ENCODE peak calls at places on chromosomes 11 and 22, in six cellular contexts. F, B, M, H, Y and E are unnamed samples.

GRCh38 chr11:68004551-68005335 is 846 bp upstream of the UNC93B1 start:
- DNase-seq in M (no peak), B (no peak), F (no peak), Y (no peak), H (no peak), E (no peak)

GRCh38 chr22:20523118-20523983 is 15.9 kb downstream of the MED15 start:
- DNase-seq in F (no peak), H (no peak), M (no peak), Y (no peak), B (no peak), E (no peak)

GRCh38 chr11:70508231-70508480 is 109.8 kb downstream of the CTTN start:
- DNase-seq in F (no peak), M (no peak), Y (no peak), B (no peak), H (no peak), E (no peak)

GRCh38 chr11:123494195-123495050 is 64.4 kb downstream of the GRAMD1B start:
- DNase-seq in Y (no peak), H (no peak), F (no peak), B (no peak), M (no peak), E (no peak)

GRCh38 chr22:35705141-35705540 is 12.5 kb upstream of the APOL5 start:
- DNase-seq in M (no peak), H (no peak), F (no peak), B (no peak), Y (no peak), E (no peak)

GRCh38 chr11:116930177-116930576 is 92.8 kb upstream of the APOA1 start:
- DNase-seq in F (no peak), M (no peak), H (peak), B (peak), Y (no peak), E (no peak)

GRCh38 chr22:36606114-36606513 is 77.1 kb upstream of the EIF3D start:
- DNase-seq in Y (no peak), B (peak), H (peak), M (no peak), F (no peak), E (no peak)

GRCh38 chr22:46374663-46375474 is 39.4 kb downstream of the TRMU start:
- DNase-seq in H (no peak), F (no peak), Y (no peak), M (no peak), B (peak), E (no peak)

GRCh38 chr22:17145021-17145680 is 13.9 kb downstream of the HDHD5 start:
- DNase-seq in M (no peak), H (no peak), F (no peak), Y (no peak), B (no peak), E (no peak)

GRCh38 chr11:5719703-5720495 is 16.3 kb upstream of the OR56B1 start:
- DNase-seq in H (no peak), M (no peak), F (no peak), B (no peak), Y (no peak), E (no peak)

GRCh38 chr11:12119502-12119901 is 9.1 kb downstream of the MICAL2 start:
- DNase-seq in F (no peak), H (no peak), Y (no peak), B (no peak), M (no peak), E (no peak)

GRCh38 chr11:12331239-12331874 is 46.0 kb upstream of the PARVA start:
- DNase-seq in Y (no peak), H (peak), M (peak), F (peak), B (peak), E (no peak)

GRCh38 chr11:12094872-12095800 is 15.3 kb upstream of the MICAL2 start:
- DNase-seq in F (no peak), B (peak), H (no peak), M (no peak), Y (no peak), E (no peak)

GRCh38 chr11:35675901-35676610 is 13.5 kb downstream of the TRIM44 start:
- DNase-seq in Y (no peak), H (no peak), M (no peak), B (no peak), F (no peak), E (no peak)

GRCh38 chr11:117497206-117497951 is 169.7 kb downstream of the CEP164 start:
- DNase-seq in H (no peak), F (no peak), Y (no peak), M (no peak), B (no peak), E (no peak)

GRCh38 chr11:103923473-103923931 is 112.9 kb upstream of the DDI1 start:
- DNase-seq in F (peak), B (no peak), M (no peak), H (no peak), Y (no peak), E (no peak)

GRCh38 chr11:104892723-104893511 is 5.3 kb downstream of the CASP12 start:
- DNase-seq in H (no peak), F (no peak), B (no peak), Y (no peak), M (no peak), E (no peak)

GRCh38 chr11:69655479-69656394 is 14.8 kb downstream of the CCND1 start:
- DNase-seq in M (no peak), B (no peak), F (no peak), Y (no peak), H (peak), E (no peak)

GRCh38 chr11:114243461-114244372 is 52.5 kb upstream of the NNMT start:
- DNase-seq in Y (no peak), F (no peak), H (peak), M (no peak), B (no peak), E (no peak)

GRCh38 chr11:126543691-126544090 is 188.2 kb downstream of the ST3GAL4 start:
- DNase-seq in H (no peak), F (no peak), Y (no peak), B (peak), M (no peak), E (no peak)

GRCh38 chr11:91664521-91664920 is 560.1 kb upstream of the FAT3 start:
- DNase-seq in B (no peak), Y (no peak), F (peak), M (no peak), H (no peak), E (no peak)

GRCh38 chr22:40076702-40077645 is 82.2 kb downstream of the FAM83F start:
- DNase-seq in F (no peak), Y (no peak), B (no peak), M (no peak), H (no peak), E (no peak)

GRCh38 chr22:37803636-37804371 is 3.9 kb upstream of the GCAT start:
- DNase-seq in B (no peak), F (no peak), H (no peak), Y (no peak), M (no peak), E (no peak)

GRCh38 chr22:37801946-37802309 is 5.8 kb upstream of the GCAT start:
- DNase-seq in F (peak), H (no peak), M (no peak), Y (no peak), B (peak), E (no peak)

GRCh38 chr22:37804502-37804885 is 3.2 kb upstream of the GCAT start:
- DNase-seq in F (no peak), Y (no peak), B (no peak), H (no peak), M (no peak), E (no peak)

GRCh38 chr22:37803195-37803635 is 4.5 kb upstream of the GCAT start:
- DNase-seq in F (no peak), H (no peak), Y (no peak), M (no peak), B (no peak), E (no peak)

DNA sequence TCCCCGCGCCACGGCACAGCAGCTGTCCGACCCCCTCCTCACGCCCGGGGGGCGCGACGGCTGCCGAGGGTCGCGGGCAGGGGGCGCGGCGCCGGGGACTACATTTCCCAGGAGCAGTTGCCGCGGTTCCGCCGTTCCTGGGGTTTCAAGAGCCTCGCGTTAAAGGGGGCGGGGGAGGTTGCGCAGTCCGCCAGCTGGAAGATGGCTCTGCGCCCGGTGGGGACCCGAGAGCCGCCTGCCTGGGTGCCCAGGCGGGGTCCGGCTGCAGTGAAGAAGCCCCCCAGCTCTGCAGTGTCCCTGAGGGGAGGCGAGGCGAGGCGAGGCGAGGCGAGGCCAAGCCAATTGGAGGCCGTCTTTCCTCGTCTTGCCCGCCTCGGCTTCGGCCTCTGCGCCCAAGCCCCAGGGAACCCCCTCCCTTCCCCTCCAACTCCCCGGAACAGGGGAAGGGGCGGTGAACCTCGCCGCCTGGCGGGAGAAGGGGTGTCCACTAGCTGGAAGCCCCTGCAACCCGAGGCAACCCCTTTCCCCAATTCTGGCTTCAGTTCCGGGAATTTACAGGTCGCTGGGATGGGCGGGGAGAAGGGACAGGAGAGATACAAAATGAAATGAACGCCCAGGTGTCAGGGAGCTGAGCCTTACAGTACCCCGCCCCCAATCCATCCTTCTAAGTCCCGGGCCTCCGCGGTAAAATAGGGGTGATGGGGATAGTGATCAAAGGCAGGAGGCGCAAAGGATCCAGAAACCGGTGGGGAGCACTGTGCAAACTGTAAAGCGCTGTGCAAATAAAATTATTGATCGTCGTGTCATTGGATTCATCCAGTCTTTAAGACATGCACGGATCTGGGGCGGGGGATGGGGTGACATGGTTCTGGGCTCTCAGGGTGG is 5.2 kb upstream of the GCAT start:
- DNase-seq in B (peak), H (peak), M (no peak), Y (no peak), F (peak), E (peak)
- TF ChIP-seq POLR2A in B (peak), H (no peak), M (peak), Y (no peak), F (no peak), E (no peak)

DNA sequence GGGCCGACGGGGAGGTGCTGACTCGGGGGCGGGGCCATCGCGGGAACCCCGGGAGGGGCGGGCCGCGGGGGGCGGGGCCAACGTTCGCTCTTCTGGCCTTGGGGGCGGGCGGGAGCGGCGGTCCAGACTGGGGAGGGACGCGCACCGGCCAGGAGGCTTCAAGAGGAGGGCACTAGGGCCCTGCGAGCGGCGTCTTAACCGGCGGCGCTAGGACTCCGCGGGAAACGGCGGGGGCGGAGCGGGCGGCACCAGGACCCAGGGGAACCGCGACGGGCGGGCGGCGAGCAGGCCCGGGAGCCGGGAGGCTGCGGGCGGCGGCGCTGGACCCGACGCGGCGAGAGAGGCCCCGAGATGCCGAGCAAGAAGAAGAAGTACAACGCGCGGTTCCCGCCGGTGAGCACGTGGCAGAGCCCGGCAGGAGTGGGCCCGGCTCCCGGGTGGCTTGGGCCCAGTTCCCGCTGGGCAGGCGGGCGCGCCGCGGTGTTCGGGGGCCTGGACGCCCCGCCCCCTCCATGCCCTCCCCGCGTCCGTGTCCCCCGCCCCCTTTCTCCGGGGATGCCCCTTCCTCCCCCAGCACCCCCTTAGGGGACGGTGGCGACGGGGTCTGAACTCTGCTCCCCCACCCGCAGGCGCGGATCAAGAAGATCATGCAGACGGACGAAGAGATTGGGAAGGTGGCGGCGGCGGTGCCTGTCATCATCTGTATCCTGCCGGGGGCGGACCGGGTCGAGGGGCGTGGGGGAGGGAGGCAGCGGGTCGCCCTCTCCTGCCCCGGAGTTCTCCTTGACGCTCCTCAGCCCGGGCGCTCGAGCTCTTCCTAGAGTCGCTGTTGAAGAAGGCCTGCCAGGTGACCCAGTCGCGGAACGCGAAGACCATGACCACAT is at the start of gene DRAP1:
- DNase-seq in H (peak), F (peak), B (peak), Y (peak), M (peak), E (no peak)
- TF ChIP-seq POLR2A in H (peak), F (peak), B (peak), Y (no peak), M (peak), E (peak)

DNA sequence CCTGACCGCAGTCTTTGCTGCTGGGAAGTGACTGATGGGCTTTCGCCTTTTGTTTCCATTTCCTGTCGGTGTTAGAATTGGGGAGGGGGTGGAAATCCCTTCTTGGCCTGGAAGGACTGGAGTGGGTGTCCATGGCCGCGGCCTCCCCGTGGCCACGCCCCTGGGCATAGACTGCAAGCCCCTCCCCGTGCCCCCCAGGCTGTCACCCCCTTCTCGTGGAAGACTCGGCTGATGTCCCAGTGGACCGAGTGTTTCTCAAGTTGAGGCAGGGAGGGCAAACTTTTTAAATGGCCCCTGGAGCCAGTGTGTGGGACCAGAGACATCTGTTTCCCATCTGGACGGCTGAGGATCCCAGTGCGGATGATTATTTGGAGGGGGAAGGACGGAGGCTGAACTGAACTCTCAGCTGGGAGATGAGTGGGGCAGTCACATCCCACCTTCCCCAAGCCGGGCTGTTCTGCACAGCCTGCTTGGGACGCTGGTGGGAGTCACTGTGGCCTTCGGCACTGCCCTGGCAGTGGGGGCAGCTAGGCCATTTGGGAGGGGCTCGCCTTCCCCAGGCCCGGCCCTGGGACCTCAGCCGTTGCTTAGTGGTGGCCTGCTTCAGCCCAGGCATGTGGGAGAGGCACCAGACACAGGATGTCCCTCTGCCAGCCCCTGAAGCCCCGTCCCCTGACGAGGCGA is 1.6 kb downstream of the CD81 start:
- DNase-seq in H (peak), Y (no peak), M (peak), F (no peak), B (peak), E (no peak)
- TF ChIP-seq POLR2A in H (no peak), Y (no peak), M (no peak), F (no peak), B (no peak), E (no peak)

GRCh38 chr11:43845816-43846215 is 34.8 kb upstream of the ALKBH3 start:
- DNase-seq in B (no peak), M (no peak), Y (no peak), H (no peak), F (no peak), E (no peak)
- TF ChIP-seq POLR2A in B (no peak), M (no peak), Y (no peak), H (no peak), F (no peak), E (no peak)

GRCh38 chr22:42726811-42727210 is 6.1 kb upstream of the A4GALT start:
- DNase-seq in H (no peak), Y (no peak), M (no peak), F (no peak), B (no peak), E (no peak)
- TF ChIP-seq POLR2A in H (no peak), Y (no peak), M (no peak), F (no peak), B (no peak), E (no peak)

GRCh38 chr11:809287-810039 is at the start of gene RPLP2:
- DNase-seq in F (peak), H (peak), B (peak), M (peak), Y (peak), E (no peak)
- TF ChIP-seq POLR2A in F (peak), H (peak), B (peak), M (peak), Y (peak), E (peak)